ENCODE peak calls at places on chromosomes 11 and 22, in five cellular contexts. O, N, H, E and P are unnamed samples.

GRCh38 chr11:73980001-73980960 is 2.4 kb downstream of the UCP2 start:
- DNase-seq in E (peak; percentile 66), H (peak; percentile 45), O (no peak), N (peak; percentile 48), P (peak; percentile 60)

GRCh38 chr11:47507016-47507631 is 45.8 kb downstream of the CELF1 start:
- DNase-seq in H (no peak), N (no peak), E (no peak), O (no peak), P (no peak)

GRCh38 chr11:16086229-16086628 is 270.1 kb downstream of the SOX6 start:
- DNase-seq in O (peak; percentile 45), H (no peak), E (no peak), N (no peak), P (no peak)

GRCh38 chr11:12546660-12547059 is 127.6 kb upstream of the TEAD1 start:
- DNase-seq in O (no peak), N (no peak), E (no peak), H (no peak), P (no peak)

GRCh38 chr11:123235117-123235686 is 40.2 kb upstream of the CLMP start:
- DNase-seq in E (peak; percentile 8), H (peak; percentile 35), N (no peak), O (no peak), P (peak; percentile 49)

GRCh38 chr22:41650821-41651220 is 29.7 kb downstream of the XRCC6 start:
- DNase-seq in O (no peak), E (no peak), H (no peak), N (no peak), P (no peak)

GRCh38 chr11:117936973-117937372 is 7.8 kb upstream of the TMPRSS13 start:
- DNase-seq in H (no peak), E (no peak), N (no peak), O (no peak), P (no peak)

GRCh38 chr11:116731821-116732739 is 40.7 kb downstream of the BUD13 start:
- DNase-seq in O (no peak), E (no peak), H (no peak), N (no peak), P (peak; percentile 74)

GRCh38 chr22:18998998-18999397 is 62.9 kb upstream of the PRODH start:
- DNase-seq in H (no peak), E (no peak), O (no peak), N (no peak), P (peak; percentile 88)

GRCh38 chr22:39171623-39172264 is 19.3 kb upstream of the CBX7 start:
- DNase-seq in H (no peak), E (no peak), N (no peak), O (no peak), P (peak; percentile 69)

GRCh38 chr11:82732734-82733443 is 775 bp downstream of the FAM181B start:
- DNase-seq in N (peak; percentile 51), H (peak; percentile 27), E (no peak), O (no peak), P (peak; percentile 76)
- H3K4me3 ChIP-seq in N (peak overlapping the region; percentile 52), H (peak overlapping the region; percentile 73), E (no peak overlapping the region), O (no peak overlapping the region), P (peak overlapping the region; percentile 77)

GRCh38 chr22:30181459-30182353 is 64.9 kb downstream of the LIF start:
- DNase-seq in N (no peak), E (no peak), O (no peak), H (no peak), P (no peak)

GRCh38 chr22:30183861-30184278 is 62.7 kb downstream of the LIF start:
- DNase-seq in H (no peak), O (peak; percentile 75), E (no peak), N (no peak), P (no peak)

GRCh38 chr22:30182365-30182764 is 64.2 kb downstream of the LIF start:
- DNase-seq in O (peak; percentile 36), N (no peak), E (no peak), H (no peak), P (no peak)

GRCh38 chr22:30183271-30183670 is 63.3 kb downstream of the LIF start:
- DNase-seq in N (no peak), E (no peak), H (no peak), O (no peak), P (no peak)

DNA sequence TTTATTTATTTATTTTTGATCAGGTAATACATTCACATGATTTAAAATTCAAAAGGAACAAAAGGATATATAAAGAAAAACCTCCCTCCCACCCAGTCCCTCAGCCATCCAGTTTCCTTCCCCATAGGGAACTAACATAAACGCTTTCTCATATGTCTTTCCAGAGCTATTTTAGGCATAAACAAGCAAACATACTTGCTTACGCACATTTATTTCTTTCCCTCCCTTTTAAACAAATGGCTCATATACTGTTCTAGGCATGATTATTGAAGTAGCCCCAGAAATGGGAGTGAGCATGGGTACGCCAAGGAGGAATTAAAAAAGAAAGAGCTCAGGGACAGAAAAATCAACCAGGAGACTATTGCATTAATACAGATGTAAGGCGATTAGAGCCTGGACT is 63.7 kb downstream of the LIF start:
- DNase-seq in H (no peak), O (no peak), N (no peak), E (no peak), P (no peak)
- H3K27me3 ChIP-seq in H (peaks cover 4% of the 10 kb centered on the region), O (no peaks in the 10 kb centered on the region), N (no peaks in the 10 kb centered on the region), E (no peaks in the 10 kb centered on the region), P (no peaks in the 10 kb centered on the region)

GRCh38 chr11:45899086-45899447 is 8.0 kb downstream of the FREY1 start:
- DNase-seq in H (no peak), N (no peak), E (no peak), O (no peak), P (no peak)
- H3K4me3 ChIP-seq in H (peak overlapping the region; percentile 72), N (no peak overlapping the region), E (no peak overlapping the region), O (no peak overlapping the region), P (no peak overlapping the region)

GRCh38 chr22:22552630-22553029 is 6.4 kb downstream of the PRAME start:
- DNase-seq in H (no peak), O (no peak), E (no peak), N (no peak), P (peak; percentile 79)

GRCh38 chr22:22553141-22553540 is 5.9 kb downstream of the PRAME start:
- DNase-seq in H (no peak), O (no peak), N (no peak), E (no peak), P (no peak)

GRCh38 chr22:22548349-22548716 is 10.7 kb downstream of the PRAME start:
- DNase-seq in H (no peak), E (no peak), O (no peak), N (no peak), P (no peak)

GRCh38 chr22:22548910-22549309 is 10.2 kb downstream of the PRAME start:
- DNase-seq in N (no peak), H (no peak), E (no peak), O (no peak), P (no peak)

DNA sequence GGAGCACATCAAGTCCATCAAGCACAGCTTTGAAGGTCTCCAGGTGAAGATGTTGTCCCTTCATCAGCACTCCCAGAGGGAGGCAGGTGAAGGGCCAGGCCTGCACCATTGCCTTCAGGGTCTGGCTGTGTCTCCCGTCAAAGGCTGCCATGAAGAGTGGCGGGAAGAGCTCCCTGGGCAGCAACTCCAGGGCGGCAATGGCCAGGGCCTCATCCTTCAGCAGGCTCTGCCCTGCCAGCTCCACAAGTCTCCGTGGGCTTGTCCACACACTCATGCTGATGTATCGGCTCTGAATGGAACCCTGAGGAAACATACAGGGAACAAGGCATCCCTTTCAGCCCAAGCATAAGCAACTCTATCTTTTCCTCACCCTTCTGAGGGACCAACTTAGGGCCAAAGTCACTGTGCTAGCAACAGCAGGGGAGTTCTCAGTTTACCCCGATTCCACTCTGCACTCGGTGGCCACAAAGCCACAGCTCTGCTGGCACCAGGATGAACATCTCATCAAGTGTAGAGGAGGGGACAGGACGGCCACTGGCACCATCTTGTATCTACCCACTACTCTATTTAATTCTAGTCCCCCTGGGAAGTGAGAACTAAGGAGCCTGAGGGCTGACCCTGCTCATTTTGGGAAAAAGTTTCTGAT is 8.2 kb downstream of the PRAME start:
- DNase-seq in O (no peak), N (no peak), H (no peak), E (no peak), P (no peak)
- H3K27me3 ChIP-seq in O (no peaks in the 10 kb centered on the region), N (peaks cover 15% of the 10 kb centered on the region), H (no peaks in the 10 kb centered on the region), E (no peaks in the 10 kb centered on the region), P (peaks cover 59% of the 10 kb centered on the region)

GRCh38 chr11:124788521-124788920 is 11.7 kb downstream of the MSANTD2 start:
- DNase-seq in E (no peak), H (no peak), N (no peak), O (peak; percentile 20), P (no peak)

GRCh38 chr11:124784051-124784450 is 16.2 kb downstream of the MSANTD2 start:
- DNase-seq in O (no peak), N (no peak), H (no peak), E (no peak), P (no peak)

GRCh38 chr11:124778281-124778680 is 16.2 kb upstream of the ESAM start:
- DNase-seq in E (no peak), O (no peak), H (no peak), N (no peak), P (peak; percentile 52)

GRCh38 chr11:124779568-124779967 is 17.5 kb upstream of the ESAM start:
- DNase-seq in E (no peak), N (no peak), O (peak; percentile 11), H (no peak), P (no peak)

DNA sequence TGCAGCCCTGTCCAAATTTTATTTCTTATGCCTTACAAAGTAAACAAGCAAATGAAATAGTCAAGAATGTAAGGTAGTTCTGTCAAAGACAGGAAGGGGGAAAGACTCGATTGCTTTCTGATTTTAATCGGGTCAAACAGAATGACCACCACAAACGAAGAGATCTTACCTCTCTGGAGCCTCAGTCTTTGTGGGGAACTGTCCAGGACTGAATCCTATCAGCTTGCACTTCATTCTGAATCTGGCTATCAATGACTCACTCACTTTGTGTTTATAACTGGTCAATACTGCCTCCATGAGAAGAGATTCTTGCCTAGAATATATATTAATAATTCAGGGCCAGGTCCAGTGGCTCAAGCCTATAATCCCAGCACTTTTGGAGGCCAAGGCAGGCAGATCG is 17.2 kb downstream of the MSANTD2 start:
- DNase-seq in E (no peak), H (no peak), N (no peak), O (no peak), P (no peak)
- H3K4me3 ChIP-seq in E (no peak overlapping the region), H (no peak overlapping the region), N (no peak overlapping the region), O (no peak overlapping the region), P (no peak overlapping the region)

GRCh38 chr11:69194956-69195355 is 39.2 kb downstream of the SMIM38 start:
- DNase-seq in O (no peak), H (no peak), N (no peak), E (no peak), P (no peak)

GRCh38 chr11:69196322-69197169 is 40.8 kb downstream of the SMIM38 start:
- DNase-seq in H (no peak), N (no peak), O (no peak), E (no peak), P (no peak)

GRCh38 chr11:69194396-69194795 is 38.7 kb downstream of the SMIM38 start:
- DNase-seq in H (no peak), E (no peak), N (no peak), O (no peak), P (no peak)

GRCh38 chr11:69193151-69193550 is 37.4 kb downstream of the SMIM38 start:
- DNase-seq in N (no peak), H (no peak), O (no peak), E (no peak), P (no peak)

GRCh38 chr11:69195819-69196218 is 40.1 kb downstream of the SMIM38 start:
- DNase-seq in O (no peak), H (no peak), E (no peak), N (peak; percentile 32), P (no peak)
- H3K27me3 ChIP-seq in O (peaks cover 4% of the 10 kb centered on the region), H (no peaks in the 10 kb centered on the region), E (no peaks in the 10 kb centered on the region), N (no peaks in the 10 kb centered on the region), P (no peaks in the 10 kb centered on the region)

GRCh38 chr11:63919267-63920125 is 2.5 kb upstream of the RCOR2 start:
- DNase-seq in N (peak; percentile 53), H (peak; percentile 87), E (no peak), O (no peak), P (peak; percentile 94)
- H3K4me3 ChIP-seq in N (no peak overlapping the region), H (peak overlapping the region; percentile 69), E (no peak overlapping the region), O (no peak overlapping the region), P (peak overlapping the region; percentile 47)